ENCODE peak calls at places on chromosomes 2 and 18, in six cellular contexts. K is NCI-H1092 treated with DMSO at 0.1 percent for 48 hours; R is lower lobe of right lung; I is activated naive CD4-positive, alpha-beta T cell treated with anti-CD3 and anti-CD28 coated beads, Interleukin-2, amount 10 ng/mL, durations not matched to agents 7 days and 5 days; Y is mammary epithelial cell; X is cerebellar cortex. H is an unnamed sample.

GRCh38 chr2:197613509-197613987 is 61.8 kb downstream of the RFTN2 start:
- DNase-seq in Y (no peak), K (peak; percentile 23), X (no peak), R (no peak), I (no peak), H (no peak)

GRCh38 chr2:18518116-18519111 is 42.0 kb downstream of the RDH14 start:
- DNase-seq in K (no peak), R (no peak), Y (no peak), X (no peak), I (no peak), H (no peak)

GRCh38 chr18:47050468-47050867 is 15.0 kb upstream of the ELOA2 start:
- DNase-seq in K (peak; percentile 35), I (no peak), R (no peak), Y (peak; percentile 27), X (peak; percentile 56), H (peak; percentile 25)

GRCh38 chr2:10278763-10279471 is 23.8 kb upstream of the HPCAL1 start:
- DNase-seq in I (no peak), R (no peak), K (no peak), Y (no peak), X (no peak), H (no peak)

GRCh38 chr18:55018602-55019001 is 59.3 kb upstream of the CCDC68 start:
- DNase-seq in X (no peak), I (no peak), R (no peak), K (no peak), Y (no peak), H (no peak)

GRCh38 chr2:225889452-225889851 is 489.9 kb downstream of the NYAP2 start:
- DNase-seq in R (no peak), K (no peak), X (peak; percentile 64), I (no peak), Y (peak; percentile 73), H (peak; percentile 46)

GRCh38 chr18:33210575-33211189 is 229.8 kb downstream of the CCDC178 start:
- DNase-seq in R (no peak), I (no peak), Y (peak; percentile 11), X (peak; percentile 26), K (peak; percentile 88), H (no peak)

GRCh38 chr2:233990261-233990798 is 60.2 kb upstream of the SPP2 start:
- DNase-seq in X (no peak), I (peak; percentile 87), K (no peak), Y (peak; percentile 73), R (no peak), H (no peak)

GRCh38 chr18:23401400-23402347 is 51.4 kb upstream of the RIOK3 start:
- DNase-seq in K (no peak), X (peak; percentile 55), Y (no peak), R (peak; percentile 55), I (no peak), H (peak; percentile 23)

GRCh38 chr2:61715501-61715900 is 138.4 kb downstream of the FAM161A start:
- DNase-seq in R (no peak), I (no peak), Y (no peak), X (no peak), K (no peak), H (no peak)

GRCh38 chr18:42559292-42559691 is 556.2 kb downstream of the RIT2 start:
- DNase-seq in R (no peak), X (no peak), K (no peak), I (no peak), Y (no peak), H (no peak)

GRCh38 chr2:16420421-16420820 is 245.2 kb downstream of the CYRIA start:
- DNase-seq in I (no peak), K (no peak), R (no peak), X (no peak), Y (no peak), H (no peak)

GRCh38 chr18:51525453-51526225 is 328.2 kb upstream of the MEX3C start:
- DNase-seq in R (no peak), I (no peak), Y (peak; percentile 84), X (no peak), K (no peak), H (no peak)

GRCh38 chr18:52995875-52996274 is 655.9 kb downstream of the DCC start:
- DNase-seq in K (peak; percentile 84), X (no peak), I (no peak), R (no peak), Y (no peak), H (no peak)

GRCh38 chr2:195343942-195344530 is 313.0 kb upstream of the SLC39A10 start:
- DNase-seq in Y (peak; percentile 44), I (no peak), R (no peak), K (no peak), X (no peak), H (no peak)

GRCh38 chr2:18659891-18660290 is 70.5 kb upstream of the NT5C1B start:
- DNase-seq in I (no peak), X (no peak), Y (no peak), R (no peak), K (no peak), H (no peak)

GRCh38 chr2:212854116-212854515 is 297.3 kb downstream of the IKZF2 start:
- DNase-seq in I (no peak), K (no peak), Y (peak; percentile 53), X (no peak), R (no peak), H (no peak)

GRCh38 chr2:169815849-169816248 is 8.9 kb downstream of the METTL5 start:
- DNase-seq in Y (peak; percentile 90), R (no peak), X (no peak), K (no peak), I (no peak), H (no peak)

GRCh38 chr2:137910641-137911040 is 53.6 kb upstream of the HNMT start:
- DNase-seq in K (peak; percentile 21), Y (no peak), I (no peak), R (no peak), X (peak; percentile 16), H (peak; percentile 5)

GRCh38 chr2:96163768-96164429 is 18.7 kb upstream of the DUSP2 start:
- DNase-seq in Y (no peak), K (no peak), X (no peak), I (peak; percentile 72), R (no peak), H (no peak)

GRCh38 chr2:179545024-179545423 is 280.4 kb upstream of the SESTD1 start:
- DNase-seq in X (no peak), Y (no peak), R (no peak), K (no peak), I (no peak), H (no peak)

GRCh38 chr2:50872543-50872942 is 159.4 kb downstream of the NRXN1 start:
- DNase-seq in I (no peak), Y (no peak), K (no peak), R (no peak), X (no peak), H (no peak)

GRCh38 chr2:67565761-67566160 is 168.6 kb downstream of the ETAA1 start:
- DNase-seq in X (no peak), Y (no peak), I (no peak), R (no peak), K (no peak), H (no peak)

GRCh38 chr2:27431395-27431794 is 3.0 kb downstream of the NRBP1 start:
- DNase-seq in I (peak; percentile 30), Y (peak; percentile 65), R (no peak), K (no peak), X (no peak), H (no peak)

GRCh38 chr2:36380624-36381481 is 25.3 kb downstream of the CRIM1 start:
- DNase-seq in R (peak; percentile 55), X (no peak), K (no peak), I (no peak), Y (no peak), H (no peak)

GRCh38 chr18:8688857-8689256 is 16.5 kb upstream of the MTCL1 start:
- DNase-seq in X (no peak), I (no peak), R (no peak), Y (no peak), K (no peak), H (no peak)

GRCh38 chr2:159290289-159290907 is 3.9 kb upstream of the WDSUB1 start:
- DNase-seq in Y (peak; percentile 69), K (peak; percentile 7), I (peak; percentile 30), X (no peak), R (no peak), H (no peak)

GRCh38 chr2:199160677-199161465 is 296.9 kb downstream of the SATB2 start:
- DNase-seq in Y (peak; percentile 66), R (no peak), X (no peak), K (no peak), I (no peak), H (no peak)

H was measured in cerebellum.